ENCODE peak calls at places on chromosomes 1 and 21, in four cellular contexts. A is HCT116, C is K562, S is HepG2. I is an unnamed sample.
A peak's percentile ranks its signal among the peaks of the same experiment; 100 is the strongest.

GRCh38 chr1:180230416-180230790 is 339 bp downstream of the LHX4 start:
- DNase-seq in A (no peak), S (no peak), C (no peak), I (no peak)

GRCh38 chr1:52474807-52475206 is 70.4 kb downstream of the PRPF38A start:
- DNase-seq in A (no peak), S (no peak), C (no peak), I (no peak)

GRCh38 chr1:3323791-3324703 is 130.4 kb upstream of the ARHGEF16 start:
- DNase-seq in C (no peak), A (no peak), S (no peak), I (no peak)

GRCh38 chr1:151342562-151342961 is 4.5 kb downstream of the RFX5 start:
- DNase-seq in C (no peak), A (no peak), S (no peak), I (no peak)

GRCh38 chr1:108592030-108592759 is 32.3 kb downstream of the EEIG2 start:
- DNase-seq in S (no peak), C (no peak), A (no peak), I (no peak)

GRCh38 chr1:53334781-53335180 is 6.9 kb upstream of the LRP8 start:
- DNase-seq in A (no peak), S (no peak), C (no peak), I (no peak)

GRCh38 chr21:25149022-25149421 is 458.3 kb downstream of the MRPL39 start:
- DNase-seq in A (no peak), S (no peak), C (no peak), I (no peak)

GRCh38 chr21:37009740-37010341 is 3.3 kb downstream of the RIPPLY3 start:
- DNase-seq in S (peak; percentile 83), A (peak; percentile 81), C (peak; percentile 91), I (peak; percentile 71)

GRCh38 chr1:210293191-210293607 is 35.5 kb upstream of the HHAT start:
- DNase-seq in C (no peak), A (no peak), S (no peak), I (no peak)

GRCh38 chr1:46166521-46167462 is 8.1 kb upstream of the TSPAN1 start:
- DNase-seq in A (no peak), S (no peak), C (no peak), I (no peak)

GRCh38 chr1:111761717-111762116 is 6.0 kb downstream of the DDX20 start:
- DNase-seq in S (no peak), C (no peak), A (no peak), I (no peak)
- TF ChIP-seq TCF7L2 in S (no peak), C (no peak), A (no peak), I (no peak)

DNA sequence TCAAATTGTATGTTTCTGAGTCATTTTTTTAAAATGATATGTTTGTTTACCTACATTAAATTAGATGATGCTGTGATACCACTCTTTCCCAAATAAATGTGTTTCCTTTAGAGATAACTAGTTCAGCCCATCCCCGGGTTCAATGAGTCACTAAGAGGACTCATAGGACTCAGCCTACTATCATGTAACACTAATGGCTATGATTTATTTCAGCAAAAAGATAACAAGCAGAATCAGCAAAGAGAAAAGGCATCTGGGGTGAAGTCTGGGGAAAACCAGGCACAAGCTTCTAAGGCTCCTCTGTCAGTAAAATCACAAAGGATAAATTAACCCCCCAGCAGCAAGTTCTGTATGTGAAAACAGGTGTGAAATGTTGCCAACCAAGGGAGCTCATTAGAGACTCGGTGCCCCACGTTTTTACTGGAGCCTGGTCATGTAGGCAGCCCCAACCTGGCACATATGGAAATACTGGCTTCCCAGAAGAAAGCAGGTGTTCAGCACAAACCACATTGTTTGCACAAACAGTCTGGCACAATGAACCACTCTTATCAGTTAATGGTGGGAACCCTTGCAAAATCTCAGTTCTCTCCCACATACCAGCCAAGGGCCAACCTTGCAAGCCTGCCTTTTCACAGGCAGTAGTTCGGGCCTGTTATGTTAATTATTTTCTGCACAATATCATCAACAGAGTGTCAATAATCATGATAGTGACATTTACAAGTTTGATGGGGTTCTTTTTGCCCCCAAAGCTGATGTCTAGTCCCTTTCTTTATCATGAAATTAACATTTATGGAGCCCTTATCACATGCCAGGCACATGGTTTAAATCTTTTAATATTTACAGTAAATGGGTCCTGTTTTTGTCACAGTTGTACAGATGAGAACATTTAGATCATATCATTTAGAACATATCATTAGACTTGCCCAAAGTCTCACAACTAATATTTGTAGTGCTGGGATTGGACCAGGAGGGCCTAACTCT is 23.1 kb upstream of the CNN3 start:
- DNase-seq in S (peak; percentile 79), C (no peak), A (no peak), I (no peak)
- TF ChIP-seq SIN3A in S (no peak), C (no peak), A (no peak), I (no peak)

GRCh38 chr1:20526267-20526666 is 18.3 kb upstream of the MUL1 start:
- DNase-seq in C (no peak), S (no peak), A (no peak), I (no peak)
- TF ChIP-seq CTCF in C (no peak), S (no peak), A (no peak), I (no peak)

DNA sequence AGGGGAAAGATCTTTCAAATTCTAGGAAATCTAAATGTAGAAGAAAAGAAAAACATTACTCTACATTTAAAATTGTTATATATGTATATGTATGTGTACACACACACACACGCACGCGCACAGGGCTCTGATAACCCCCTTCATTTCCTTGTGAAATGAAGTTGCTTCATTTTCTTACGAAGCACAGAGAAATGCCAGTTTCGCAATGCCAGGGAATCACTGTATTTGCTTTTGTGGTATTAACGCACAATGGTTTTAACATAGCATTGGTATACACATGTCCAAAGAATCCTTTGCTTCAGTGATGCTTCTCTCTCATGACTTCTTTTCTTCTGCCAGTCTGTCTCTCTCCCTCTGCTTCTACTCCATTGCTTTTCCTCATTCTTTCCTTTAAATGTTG is 8.4 kb upstream of the DDAH1 start:
- DNase-seq in C (no peak), S (peak; percentile 10), A (no peak), I (no peak)
- TF ChIP-seq TCF7L2 in C (no peak), S (no peak), A (no peak), I (no peak)

GRCh38 chr1:183733610-183734219 is 71.2 kb upstream of the RGL1 start:
- DNase-seq in C (no peak), A (no peak), S (no peak), I (no peak)
- TF ChIP-seq SIN3A in C (no peak), A (no peak), S (no peak), I (no peak)

GRCh38 chr21:30072496-30072895 is 94.1 kb downstream of the CLDN17 start:
- DNase-seq in S (no peak), A (no peak), C (no peak), I (no peak)
- TF ChIP-seq CTCF in S (no peak), A (no peak), C (no peak), I (no peak)

GRCh38 chr1:93414749-93415148 is 33.2 kb upstream of the FNBP1L start:
- DNase-seq in S (no peak), C (no peak), A (no peak), I (no peak)
- TF ChIP-seq TCF7L2 in S (no peak), C (no peak), A (no peak), I (no peak)

DNA sequence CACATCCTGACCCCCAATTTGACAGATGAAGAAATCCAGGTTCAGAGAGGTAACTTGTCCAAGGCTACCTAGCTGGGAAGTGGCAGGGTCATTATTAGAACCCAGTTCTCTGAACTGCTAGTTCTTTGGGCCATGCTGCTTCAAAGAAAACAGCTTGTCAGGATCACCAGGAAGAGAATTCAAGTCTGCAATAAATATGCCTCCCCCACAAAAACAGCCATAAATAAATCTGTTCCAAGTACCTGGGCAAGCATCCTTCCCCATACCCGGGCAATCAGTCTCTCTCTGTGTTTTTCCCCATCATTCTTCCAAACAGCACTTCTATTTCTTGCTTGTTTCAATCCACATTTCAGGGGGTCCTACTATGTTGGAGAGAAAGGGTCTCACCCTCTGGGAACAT is 34.1 kb downstream of the SLC9A1 start:
- DNase-seq in S (no peak), A (no peak), C (no peak), I (no peak)
- TF ChIP-seq SIN3A in S (no peak), A (no peak), C (no peak), I (no peak)

GRCh38 chr1:6440198-6441126 is 15.9 kb downstream of the ESPN start:
- DNase-seq in C (peak; percentile 96), S (peak; percentile 48), A (no peak), I (no peak)
- TF ChIP-seq CTCF in C (peak; percentile 64), S (peak; percentile 69), A (no peak), I (peak; percentile 73)

GRCh38 chr1:106926748-106927582 is 129.5 kb upstream of the PRMT6 start:
- DNase-seq in C (no peak), S (no peak), A (no peak), I (no peak)

GRCh38 chr1:106925750-106926149 is 130.7 kb upstream of the PRMT6 start:
- DNase-seq in S (no peak), A (no peak), C (no peak), I (no peak)

GRCh38 chr1:106921186-106921585 is 135.3 kb upstream of the PRMT6 start:
- DNase-seq in C (no peak), A (no peak), S (no peak), I (no peak)

GRCh38 chr1:106924360-106924759 is 132.1 kb upstream of the PRMT6 start:
- DNase-seq in A (no peak), C (no peak), S (no peak), I (no peak)
- TF ChIP-seq TCF7L2 in A (no peak), C (no peak), S (no peak), I (no peak)